ENCODE peak calls at places on chromosomes 6 and 20, in four cellular contexts. One of them, this sample, is unnamed.

GRCh38 chr6:37717836-37718251 is 20.2 kb upstream of the MDGA1 start:
- DNase-seq in stimulated activated CD8-positive, alpha-beta memory T cell treated with anti-CD3 and anti-CD28 coated beads, Interleukin-7, amount 100 ng/mL, for 1 hour: no peak
- DNase-seq in cardiac fibroblast: peak
- DNase-seq in CD4-positive, alpha-beta T cell: no peak
- DNase-seq in this sample: no peak

GRCh38 chr20:20362774-20363435 is 5.0 kb upstream of the INSM1 start:
- DNase-seq in stimulated activated CD8-positive, alpha-beta memory T cell treated with anti-CD3 and anti-CD28 coated beads, Interleukin-7, amount 100 ng/mL, for 1 hour: no peak
- DNase-seq in cardiac fibroblast: no peak
- DNase-seq in CD4-positive, alpha-beta T cell: no peak
- DNase-seq in this sample: no peak

GRCh38 chr6:24926192-24926591 is 9.6 kb downstream of the RIPOR2 start:
- DNase-seq in stimulated activated CD8-positive, alpha-beta memory T cell treated with anti-CD3 and anti-CD28 coated beads, Interleukin-7, amount 100 ng/mL, for 1 hour: no peak
- DNase-seq in cardiac fibroblast: no peak
- DNase-seq in CD4-positive, alpha-beta T cell: no peak
- DNase-seq in this sample: no peak

GRCh38 chr6:9126845-9127560 is 691.7 kb upstream of the SLC35B3 start:
- DNase-seq in stimulated activated CD8-positive, alpha-beta memory T cell treated with anti-CD3 and anti-CD28 coated beads, Interleukin-7, amount 100 ng/mL, for 1 hour: no peak
- DNase-seq in cardiac fibroblast: peak
- DNase-seq in CD4-positive, alpha-beta T cell: no peak
- DNase-seq in this sample: no peak

GRCh38 chr6:136784910-136785746 is 7.1 kb downstream of the MAP3K5 start:
- DNase-seq in stimulated activated CD8-positive, alpha-beta memory T cell treated with anti-CD3 and anti-CD28 coated beads, Interleukin-7, amount 100 ng/mL, for 1 hour: no peak
- DNase-seq in cardiac fibroblast: peak
- DNase-seq in CD4-positive, alpha-beta T cell: peak
- DNase-seq in this sample: peak

GRCh38 chr6:26215200-26216014 is 128.2 kb downstream of the HFE start:
- DNase-seq in stimulated activated CD8-positive, alpha-beta memory T cell treated with anti-CD3 and anti-CD28 coated beads, Interleukin-7, amount 100 ng/mL, for 1 hour: no peak
- DNase-seq in cardiac fibroblast: peak
- DNase-seq in CD4-positive, alpha-beta T cell: no peak
- DNase-seq in this sample: no peak

GRCh38 chr6:11668455-11668854 is 110.1 kb downstream of the ADTRP start:
- DNase-seq in stimulated activated CD8-positive, alpha-beta memory T cell treated with anti-CD3 and anti-CD28 coated beads, Interleukin-7, amount 100 ng/mL, for 1 hour: no peak
- DNase-seq in cardiac fibroblast: no peak
- DNase-seq in CD4-positive, alpha-beta T cell: no peak
- DNase-seq in this sample: no peak

GRCh38 chr6:13398421-13398994 is 70.2 kb upstream of the TBC1D7 start:
- DNase-seq in stimulated activated CD8-positive, alpha-beta memory T cell treated with anti-CD3 and anti-CD28 coated beads, Interleukin-7, amount 100 ng/mL, for 1 hour: no peak
- DNase-seq in cardiac fibroblast: no peak
- DNase-seq in CD4-positive, alpha-beta T cell: no peak
- DNase-seq in this sample: no peak

GRCh38 chr6:56807992-56808342 is 146.9 kb upstream of the BEND6 start:
- DNase-seq in stimulated activated CD8-positive, alpha-beta memory T cell treated with anti-CD3 and anti-CD28 coated beads, Interleukin-7, amount 100 ng/mL, for 1 hour: no peak
- DNase-seq in cardiac fibroblast: no peak
- DNase-seq in CD4-positive, alpha-beta T cell: no peak
- DNase-seq in this sample: no peak

GRCh38 chr6:140073456-140073855 is 699.0 kb upstream of the CITED2 start:
- DNase-seq in stimulated activated CD8-positive, alpha-beta memory T cell treated with anti-CD3 and anti-CD28 coated beads, Interleukin-7, amount 100 ng/mL, for 1 hour: no peak
- DNase-seq in cardiac fibroblast: peak
- DNase-seq in CD4-positive, alpha-beta T cell: no peak
- DNase-seq in this sample: no peak

GRCh38 chr20:8756410-8756809 is 312.5 kb upstream of the PLCB4 start:
- DNase-seq in stimulated activated CD8-positive, alpha-beta memory T cell treated with anti-CD3 and anti-CD28 coated beads, Interleukin-7, amount 100 ng/mL, for 1 hour: no peak
- DNase-seq in cardiac fibroblast: peak
- DNase-seq in CD4-positive, alpha-beta T cell: no peak
- DNase-seq in this sample: no peak

GRCh38 chr6:41428995-41429417 is 93.6 kb downstream of the NCR2 start:
- DNase-seq in stimulated activated CD8-positive, alpha-beta memory T cell treated with anti-CD3 and anti-CD28 coated beads, Interleukin-7, amount 100 ng/mL, for 1 hour: no peak
- DNase-seq in cardiac fibroblast: peak
- DNase-seq in CD4-positive, alpha-beta T cell: no peak
- DNase-seq in this sample: no peak

GRCh38 chr6:22690446-22690845 is 121.1 kb downstream of the HDGFL1 start:
- DNase-seq in stimulated activated CD8-positive, alpha-beta memory T cell treated with anti-CD3 and anti-CD28 coated beads, Interleukin-7, amount 100 ng/mL, for 1 hour: no peak
- DNase-seq in cardiac fibroblast: no peak
- DNase-seq in CD4-positive, alpha-beta T cell: no peak
- DNase-seq in this sample: no peak

GRCh38 chr6:6580225-6580870 is 8.2 kb upstream of the LY86 start:
- DNase-seq in stimulated activated CD8-positive, alpha-beta memory T cell treated with anti-CD3 and anti-CD28 coated beads, Interleukin-7, amount 100 ng/mL, for 1 hour: no peak
- DNase-seq in cardiac fibroblast: no peak
- DNase-seq in CD4-positive, alpha-beta T cell: no peak
- DNase-seq in this sample: no peak